ENCODE peak calls at places on chromosomes 3 and 15, in eight cellular contexts. One of them, this sample, is unnamed.
A peak's percentile ranks its signal among the peaks of the same experiment; 100 is the strongest.

GRCh38 chr3:50610181-50610971 is 1.2 kb downstream of the CISH start:
- DNase-seq in left lung: no peak
- DNase-seq in IMR-90: no peak
- DNase-seq in GM23248: no peak
- DNase-seq in neural progenitor cell: no peak
- DNase-seq in heart right ventricle: no peak
- DNase-seq in suprapubic skin: no peak
- DNase-seq in HepG2: no peak
- DNase-seq in this sample: no peak

GRCh38 chr3:63940389-63940757 is 28.2 kb upstream of the SCAANT1 start:
- DNase-seq in GM23248: peak; percentile 69
- DNase-seq in heart right ventricle: no peak
- DNase-seq in left lung: no peak
- DNase-seq in neural progenitor cell: no peak
- DNase-seq in HepG2: no peak
- DNase-seq in suprapubic skin: no peak
- DNase-seq in IMR-90: peak; percentile 76
- DNase-seq in this sample: no peak

GRCh38 chr15:25091421-25092158 is 136.8 kb downstream of the SNRPN start:
- DNase-seq in left lung: no peak
- DNase-seq in HepG2: no peak
- DNase-seq in heart right ventricle: no peak
- DNase-seq in suprapubic skin: no peak
- DNase-seq in neural progenitor cell: no peak
- DNase-seq in GM23248: no peak
- DNase-seq in IMR-90: no peak
- DNase-seq in this sample: no peak

GRCh38 chr3:131361464-131362421 is 19.8 kb upstream of the NUDT16 start:
- DNase-seq in left lung: peak; percentile 99
- DNase-seq in HepG2: no peak
- DNase-seq in suprapubic skin: peak; percentile 78
- DNase-seq in GM23248: peak; percentile 55
- DNase-seq in neural progenitor cell: peak; percentile 80
- DNase-seq in IMR-90: peak; percentile 10
- DNase-seq in heart right ventricle: peak; percentile 86
- DNase-seq in this sample: peak; percentile 91

GRCh38 chr3:14521611-14522010 is 18.5 kb downstream of the GRIP2 start:
- DNase-seq in IMR-90: no peak
- DNase-seq in neural progenitor cell: no peak
- DNase-seq in left lung: no peak
- DNase-seq in suprapubic skin: peak; percentile 40
- DNase-seq in heart right ventricle: no peak
- DNase-seq in HepG2: no peak
- DNase-seq in GM23248: no peak
- DNase-seq in this sample: no peak

GRCh38 chr3:125179528-125180240 is 32.9 kb downstream of the SLC12A8 start:
- DNase-seq in suprapubic skin: no peak
- DNase-seq in left lung: no peak
- DNase-seq in neural progenitor cell: no peak
- DNase-seq in IMR-90: no peak
- DNase-seq in GM23248: no peak
- DNase-seq in heart right ventricle: no peak
- DNase-seq in HepG2: no peak
- DNase-seq in this sample: no peak

GRCh38 chr3:174156200-174156599 is 702.9 kb upstream of the NAALADL2 start:
- DNase-seq in suprapubic skin: no peak
- DNase-seq in HepG2: no peak
- DNase-seq in GM23248: no peak
- DNase-seq in heart right ventricle: no peak
- DNase-seq in left lung: no peak
- DNase-seq in neural progenitor cell: no peak
- DNase-seq in IMR-90: no peak
- DNase-seq in this sample: no peak

GRCh38 chr3:155701882-155702465 is 42.9 kb downstream of the PLCH1 start:
- DNase-seq in HepG2: peak; percentile 62
- DNase-seq in left lung: no peak
- DNase-seq in heart right ventricle: no peak
- DNase-seq in neural progenitor cell: peak; percentile 82
- DNase-seq in suprapubic skin: no peak
- DNase-seq in IMR-90: peak; percentile 58
- DNase-seq in GM23248: peak; percentile 76
- DNase-seq in this sample: no peak

GRCh38 chr3:40516201-40516600 is 8.6 kb upstream of the ZNF621 start:
- DNase-seq in suprapubic skin: no peak
- DNase-seq in left lung: no peak
- DNase-seq in HepG2: no peak
- DNase-seq in GM23248: peak; percentile 13
- DNase-seq in IMR-90: peak; percentile 31
- DNase-seq in heart right ventricle: no peak
- DNase-seq in neural progenitor cell: no peak
- DNase-seq in this sample: no peak

GRCh38 chr3:115239717-115240116 is 92.6 kb upstream of the ZBTB20 start:
- DNase-seq in IMR-90: peak; percentile 100
- DNase-seq in suprapubic skin: peak; percentile 62
- DNase-seq in left lung: no peak
- DNase-seq in GM23248: peak; percentile 97
- DNase-seq in neural progenitor cell: no peak
- DNase-seq in heart right ventricle: peak; percentile 13
- DNase-seq in HepG2: peak; percentile 9
- DNase-seq in this sample: peak; percentile 74

GRCh38 chr3:45043715-45044299 is 17.7 kb downstream of the CLEC3B start:
- DNase-seq in left lung: no peak
- DNase-seq in heart right ventricle: no peak
- DNase-seq in IMR-90: peak; percentile 94
- DNase-seq in suprapubic skin: no peak
- DNase-seq in HepG2: no peak
- DNase-seq in GM23248: peak; percentile 93
- DNase-seq in neural progenitor cell: peak; percentile 25
- DNase-seq in this sample: no peak

GRCh38 chr15:66566963-66567531 is 1.2 kb upstream of the LCTL start:
- DNase-seq in GM23248: peak; percentile 80
- DNase-seq in suprapubic skin: no peak
- DNase-seq in heart right ventricle: peak; percentile 32
- DNase-seq in HepG2: peak; percentile 76
- DNase-seq in left lung: no peak
- DNase-seq in IMR-90: peak; percentile 76
- DNase-seq in neural progenitor cell: peak; percentile 93
- DNase-seq in this sample: peak; percentile 74

GRCh38 chr3:181250714-181251113 is 261.2 kb upstream of the DNAJC19 start:
- DNase-seq in heart right ventricle: no peak
- DNase-seq in left lung: no peak
- DNase-seq in HepG2: no peak
- DNase-seq in GM23248: no peak
- DNase-seq in neural progenitor cell: no peak
- DNase-seq in IMR-90: no peak
- DNase-seq in suprapubic skin: no peak
- DNase-seq in this sample: no peak

GRCh38 chr3:73026111-73026510 is 29.5 kb downstream of the PPP4R2 start:
- DNase-seq in neural progenitor cell: no peak
- DNase-seq in HepG2: peak; percentile 21
- DNase-seq in IMR-90: no peak
- DNase-seq in GM23248: no peak
- DNase-seq in left lung: no peak
- DNase-seq in heart right ventricle: no peak
- DNase-seq in suprapubic skin: no peak
- DNase-seq in this sample: no peak

GRCh38 chr3:39499651-39500273 is 32.3 kb downstream of the MOBP start:
- DNase-seq in left lung: no peak
- DNase-seq in neural progenitor cell: no peak
- DNase-seq in IMR-90: no peak
- DNase-seq in heart right ventricle: no peak
- DNase-seq in suprapubic skin: no peak
- DNase-seq in HepG2: peak; percentile 9
- DNase-seq in GM23248: no peak
- DNase-seq in this sample: no peak

GRCh38 chr15:50506121-50506520 is 40.3 kb downstream of the USP50 start:
- DNase-seq in neural progenitor cell: peak; percentile 62
- DNase-seq in left lung: no peak
- DNase-seq in heart right ventricle: no peak
- DNase-seq in suprapubic skin: no peak
- DNase-seq in IMR-90: no peak
- DNase-seq in HepG2: peak; percentile 7
- DNase-seq in GM23248: no peak
- DNase-seq in this sample: no peak

DNA sequence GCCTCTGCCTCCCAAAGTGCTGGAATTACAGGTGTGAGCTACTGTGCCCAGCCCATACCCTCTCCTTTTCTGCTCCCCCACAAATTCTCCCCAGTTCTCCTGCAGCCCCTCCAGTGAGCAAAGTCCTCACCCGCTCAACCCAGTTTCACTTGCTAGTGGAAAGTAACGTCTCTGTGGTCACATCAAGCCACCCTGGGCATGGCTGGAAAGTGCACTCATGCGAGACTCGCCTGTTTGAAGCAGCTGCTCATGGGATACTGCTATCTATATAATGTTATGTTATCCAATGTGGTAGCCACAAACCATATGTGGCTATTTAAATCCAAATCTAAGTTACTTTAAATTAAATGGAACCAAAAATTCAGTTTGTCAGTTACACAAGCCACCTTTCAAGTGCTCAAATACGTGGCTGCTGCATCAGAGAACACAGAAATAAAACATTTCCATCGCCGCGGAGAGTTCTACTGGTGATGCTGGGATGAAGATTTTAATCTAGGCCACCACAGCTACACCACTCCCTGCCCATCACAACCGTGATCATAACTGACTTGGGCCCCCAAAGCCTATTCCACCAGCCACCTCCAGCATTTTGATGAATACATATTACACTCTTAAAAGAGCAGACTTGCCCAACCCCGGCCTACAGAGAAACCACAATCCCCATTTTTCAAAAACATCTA is 119.4 kb downstream of the LIPC start:
- DNase-seq in neural progenitor cell: no peak
- DNase-seq in GM23248: no peak
- DNase-seq in suprapubic skin: no peak
- DNase-seq in IMR-90: no peak
- DNase-seq in left lung: no peak
- DNase-seq in HepG2: no peak
- DNase-seq in heart right ventricle: no peak
- DNase-seq in this sample: peak; percentile 9
- H3K27ac ChIP-seq in neural progenitor cell: no peak overlapping the region
- H3K27ac ChIP-seq in GM23248: peak overlapping the region; percentile 79
- H3K27ac ChIP-seq in suprapubic skin: no peak overlapping the region
- H3K27ac ChIP-seq in IMR-90: peak overlapping the region; percentile 53
- H3K27ac ChIP-seq in left lung: no peak overlapping the region
- H3K27ac ChIP-seq in HepG2: peak overlapping the region; percentile 74
- H3K27ac ChIP-seq in heart right ventricle: no peak overlapping the region
- H3K27ac ChIP-seq in this sample: no peak overlapping the region

DNA sequence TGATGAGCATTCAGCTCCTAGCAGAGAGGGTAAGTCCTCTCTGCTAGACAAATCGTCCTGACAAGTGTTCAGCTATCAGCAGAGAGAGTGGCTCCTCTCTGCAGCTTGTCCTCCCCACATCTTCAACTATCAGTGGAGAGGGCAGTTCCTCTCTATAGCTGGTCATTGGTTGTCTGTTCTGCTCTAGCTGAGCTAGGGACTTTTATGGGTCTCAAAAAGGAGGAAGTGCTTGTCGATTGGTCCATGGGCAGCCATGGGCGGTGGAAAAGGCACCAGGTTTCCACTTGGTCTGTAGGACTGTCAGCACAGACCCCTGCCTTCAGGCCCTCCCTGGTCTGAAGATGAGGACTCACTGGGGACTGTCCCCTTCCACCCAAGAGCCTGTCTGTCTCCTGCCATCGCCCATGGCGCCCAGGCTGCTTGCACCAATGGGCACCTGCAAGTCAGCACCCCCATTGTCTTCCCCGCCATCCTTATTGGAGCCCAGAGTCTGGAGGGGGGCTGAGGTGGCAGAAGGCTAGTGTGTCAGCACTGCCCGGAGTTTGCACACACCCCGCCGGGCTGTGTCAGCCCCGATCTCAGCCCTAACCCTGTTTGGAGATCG is 264.7 kb downstream of the ZBBX start:
- DNase-seq in heart right ventricle: no peak
- DNase-seq in neural progenitor cell: no peak
- DNase-seq in GM23248: no peak
- DNase-seq in left lung: peak; percentile 31
- DNase-seq in suprapubic skin: no peak
- DNase-seq in IMR-90: no peak
- DNase-seq in HepG2: no peak
- DNase-seq in this sample: peak; percentile 29
- H3K9me3 ChIP-seq in heart right ventricle: no peaks in the 10 kb centered on the region
- H3K9me3 ChIP-seq in neural progenitor cell: no peaks in the 10 kb centered on the region
- H3K9me3 ChIP-seq in GM23248: no peaks in the 10 kb centered on the region
- H3K9me3 ChIP-seq in left lung: peaks cover 7% of the 10 kb centered on the region
- H3K9me3 ChIP-seq in suprapubic skin: no peaks in the 10 kb centered on the region
- H3K9me3 ChIP-seq in IMR-90: peaks cover 18% of the 10 kb centered on the region
- H3K9me3 ChIP-seq in HepG2: no peaks in the 10 kb centered on the region
- H3K9me3 ChIP-seq in this sample: no peaks in the 10 kb centered on the region

DNA sequence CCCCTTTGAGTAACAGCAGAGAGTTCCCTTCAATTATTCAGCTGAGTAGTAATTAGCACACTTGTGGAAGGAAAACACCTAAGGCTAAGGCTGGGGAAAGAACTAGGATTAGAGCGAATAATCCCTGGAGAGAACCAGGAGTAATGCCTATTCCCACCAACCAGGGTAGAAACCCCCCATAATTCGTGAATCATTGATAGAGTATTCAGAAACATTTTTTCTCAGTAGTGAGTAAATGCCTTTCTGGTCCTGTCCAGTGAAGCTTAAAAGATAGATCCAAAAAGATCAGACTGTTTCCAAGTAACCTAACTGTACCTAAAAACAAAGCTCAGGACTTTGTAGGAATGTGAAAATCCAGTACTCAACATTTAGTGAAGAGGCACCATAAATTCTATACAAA is 71.2 kb downstream of the DGKG start:
- DNase-seq in suprapubic skin: no peak
- DNase-seq in IMR-90: no peak
- DNase-seq in neural progenitor cell: no peak
- DNase-seq in heart right ventricle: no peak
- DNase-seq in left lung: no peak
- DNase-seq in GM23248: no peak
- DNase-seq in HepG2: no peak
- DNase-seq in this sample: no peak
- H3K27ac ChIP-seq in suprapubic skin: no peak overlapping the region
- H3K27ac ChIP-seq in IMR-90: no peak overlapping the region
- H3K27ac ChIP-seq in neural progenitor cell: no peak overlapping the region
- H3K27ac ChIP-seq in heart right ventricle: no peak overlapping the region
- H3K27ac ChIP-seq in left lung: no peak overlapping the region
- H3K27ac ChIP-seq in GM23248: no peak overlapping the region
- H3K27ac ChIP-seq in HepG2: no peak overlapping the region
- H3K27ac ChIP-seq in this sample: no peak overlapping the region

GRCh38 chr15:44492040-44492439 is 44.9 kb upstream of the EIF3J start:
- DNase-seq in suprapubic skin: no peak
- DNase-seq in HepG2: no peak
- DNase-seq in GM23248: no peak
- DNase-seq in heart right ventricle: no peak
- DNase-seq in neural progenitor cell: no peak
- DNase-seq in IMR-90: no peak
- DNase-seq in left lung: no peak
- DNase-seq in this sample: no peak
- H3K9me3 ChIP-seq in suprapubic skin: no peaks in the 10 kb centered on the region
- H3K9me3 ChIP-seq in HepG2: no peaks in the 10 kb centered on the region
- H3K9me3 ChIP-seq in GM23248: no peaks in the 10 kb centered on the region
- H3K9me3 ChIP-seq in heart right ventricle: no peaks in the 10 kb centered on the region
- H3K9me3 ChIP-seq in neural progenitor cell: no peaks in the 10 kb centered on the region
- H3K9me3 ChIP-seq in IMR-90: no peaks in the 10 kb centered on the region
- H3K9me3 ChIP-seq in left lung: no peaks in the 10 kb centered on the region
- H3K9me3 ChIP-seq in this sample: no peaks in the 10 kb centered on the region

DNA sequence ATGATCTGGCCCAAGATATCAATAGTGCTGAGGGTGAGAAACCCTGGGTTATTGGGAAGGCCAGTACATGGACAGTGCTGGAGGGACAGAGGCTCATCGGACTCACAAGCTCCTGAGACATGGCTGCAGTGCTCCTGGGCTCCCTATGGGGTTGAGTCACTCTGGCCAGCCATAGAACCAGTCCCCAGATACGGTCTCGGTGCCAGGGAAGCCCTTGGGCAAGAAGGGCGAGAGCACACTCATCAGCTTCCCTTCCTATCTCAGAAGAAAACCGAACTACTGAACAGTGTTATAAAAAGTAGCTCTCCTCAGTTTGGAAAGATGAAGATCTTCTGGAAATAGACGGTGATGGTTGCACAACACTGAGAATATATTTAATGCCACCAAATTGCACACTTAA is 34.4 kb downstream of the POC1A start:
- DNase-seq in heart right ventricle: no peak
- DNase-seq in GM23248: no peak
- DNase-seq in IMR-90: no peak
- DNase-seq in left lung: no peak
- DNase-seq in suprapubic skin: no peak
- DNase-seq in neural progenitor cell: no peak
- DNase-seq in HepG2: no peak
- DNase-seq in this sample: peak; percentile 69
- H3K27ac ChIP-seq in heart right ventricle: no peak overlapping the region
- H3K27ac ChIP-seq in GM23248: no peak overlapping the region
- H3K27ac ChIP-seq in IMR-90: no peak overlapping the region
- H3K27ac ChIP-seq in left lung: peak overlapping the region; percentile 24
- H3K27ac ChIP-seq in suprapubic skin: no peak overlapping the region
- H3K27ac ChIP-seq in neural progenitor cell: no peak overlapping the region
- H3K27ac ChIP-seq in HepG2: no peak overlapping the region
- H3K27ac ChIP-seq in this sample: no peak overlapping the region